ENCODE peak calls at places on chromosomes 16 and 17, in nine cellular contexts. One of them, this sample, is unnamed.

GRCh38 chr16:73949574-73950348 is 346.9 kb upstream of the PSMD7 start:
- DNase-seq in GM12878: no peak
- DNase-seq in K562: no peak
- DNase-seq in transverse colon: no peak
- DNase-seq in SK-N-SH: no peak
- DNase-seq in HCT116: no peak
- DNase-seq in breast epithelium: no peak
- DNase-seq in stomach: no peak
- DNase-seq in endothelial cell of umbilical vein: no peak
- DNase-seq in this sample: no peak

GRCh38 chr17:75665981-75666380 is 973 bp downstream of the RECQL5 start:
- DNase-seq in K562: no peak
- DNase-seq in stomach: no peak
- DNase-seq in SK-N-SH: no peak
- DNase-seq in GM12878: no peak
- DNase-seq in HCT116: no peak
- DNase-seq in transverse colon: no peak
- DNase-seq in endothelial cell of umbilical vein: no peak
- DNase-seq in breast epithelium: no peak
- DNase-seq in this sample: no peak

GRCh38 chr16:67872631-67873434 is at the start of gene EDC4:
- DNase-seq in SK-N-SH: peak
- DNase-seq in transverse colon: peak
- DNase-seq in GM12878: peak
- DNase-seq in stomach: peak
- DNase-seq in K562: peak
- DNase-seq in endothelial cell of umbilical vein: peak
- DNase-seq in HCT116: peak
- DNase-seq in breast epithelium: peak
- DNase-seq in this sample: peak

GRCh38 chr16:75921281-75921680 is 195.0 kb upstream of the CPHXL start:
- DNase-seq in endothelial cell of umbilical vein: no peak
- DNase-seq in SK-N-SH: no peak
- DNase-seq in stomach: no peak
- DNase-seq in transverse colon: no peak
- DNase-seq in GM12878: no peak
- DNase-seq in breast epithelium: no peak
- DNase-seq in HCT116: no peak
- DNase-seq in K562: no peak
- DNase-seq in this sample: no peak

GRCh38 chr17:53106886-53107285 is 715.8 kb upstream of the KIF2B start:
- DNase-seq in endothelial cell of umbilical vein: no peak
- DNase-seq in stomach: no peak
- DNase-seq in K562: no peak
- DNase-seq in HCT116: no peak
- DNase-seq in transverse colon: no peak
- DNase-seq in breast epithelium: no peak
- DNase-seq in GM12878: no peak
- DNase-seq in SK-N-SH: no peak
- DNase-seq in this sample: no peak

GRCh38 chr16:59848314-59848713 is 1114.2 kb upstream of the GOT2 start:
- DNase-seq in GM12878: no peak
- DNase-seq in SK-N-SH: no peak
- DNase-seq in K562: no peak
- DNase-seq in stomach: no peak
- DNase-seq in breast epithelium: no peak
- DNase-seq in endothelial cell of umbilical vein: no peak
- DNase-seq in transverse colon: no peak
- DNase-seq in HCT116: no peak
- DNase-seq in this sample: no peak

GRCh38 chr16:54489225-54489781 is 202.7 kb upstream of the IRX3 start:
- DNase-seq in SK-N-SH: no peak
- DNase-seq in stomach: peak
- DNase-seq in GM12878: no peak
- DNase-seq in endothelial cell of umbilical vein: no peak
- DNase-seq in K562: no peak
- DNase-seq in HCT116: no peak
- DNase-seq in breast epithelium: no peak
- DNase-seq in transverse colon: peak
- DNase-seq in this sample: no peak

GRCh38 chr16:67943619-67944503 is at the start of gene LCAT:
- DNase-seq in HCT116: no peak
- DNase-seq in GM12878: no peak
- DNase-seq in transverse colon: peak
- DNase-seq in stomach: peak
- DNase-seq in endothelial cell of umbilical vein: no peak
- DNase-seq in breast epithelium: no peak
- DNase-seq in K562: peak
- DNase-seq in SK-N-SH: no peak
- DNase-seq in this sample: no peak

DNA sequence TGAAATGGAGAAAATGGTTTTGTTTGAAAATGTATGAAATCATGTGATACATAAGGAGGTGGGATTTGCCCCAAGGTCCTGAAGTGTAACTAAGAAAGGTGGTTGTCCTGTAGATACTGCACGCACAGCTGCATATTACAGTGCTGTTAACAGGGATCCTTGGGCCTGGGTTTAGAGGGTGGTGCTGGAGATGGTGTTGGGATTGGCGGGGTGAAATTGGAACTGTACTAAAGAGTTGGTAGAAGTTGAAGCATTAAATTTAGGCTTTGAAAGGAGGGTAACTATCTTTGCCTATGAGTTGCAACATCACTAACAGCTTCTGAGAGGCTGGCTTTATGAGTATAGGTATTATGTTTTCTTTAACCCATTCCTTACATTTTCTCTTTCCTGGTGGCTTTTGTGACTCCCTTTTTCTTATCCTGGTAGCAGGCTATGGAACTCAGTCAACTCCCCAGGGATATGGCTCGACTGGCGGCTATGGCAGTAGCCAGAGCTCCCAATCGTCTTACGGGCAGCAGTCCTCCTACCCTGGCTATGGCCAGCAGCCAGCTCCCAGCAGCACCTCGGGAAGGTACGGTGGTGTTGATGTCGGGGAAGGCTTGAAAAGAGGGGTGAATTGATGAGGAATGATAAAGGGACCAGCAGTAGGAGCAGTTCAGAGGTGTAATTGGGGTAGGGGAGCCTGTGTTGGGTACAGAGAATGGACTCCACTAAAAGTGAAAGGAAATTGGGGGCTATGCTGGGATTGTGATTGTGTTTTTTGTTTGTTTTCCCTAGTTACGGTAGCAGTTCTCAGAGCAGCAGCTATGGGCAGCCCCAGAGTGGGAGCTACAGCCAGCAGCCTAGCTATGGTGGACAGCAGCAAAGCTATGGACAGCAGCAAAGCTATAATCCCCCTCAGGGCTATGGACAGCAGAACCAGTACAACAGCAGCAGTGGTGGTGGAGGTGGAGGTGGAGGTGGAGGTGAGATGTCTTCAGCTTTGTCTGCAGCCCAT is 3.8 kb downstream of the FUS start:
- DNase-seq in breast epithelium: no peak
- DNase-seq in stomach: no peak
- DNase-seq in HCT116: no peak
- DNase-seq in K562: no peak
- DNase-seq in transverse colon: no peak
- DNase-seq in GM12878: no peak
- DNase-seq in SK-N-SH: no peak
- DNase-seq in endothelial cell of umbilical vein: no peak
- DNase-seq in this sample: no peak
- TF ChIP-seq POLR2AphosphoS5 in breast epithelium: no peak
- TF ChIP-seq POLR2AphosphoS5 in stomach: no peak
- TF ChIP-seq POLR2AphosphoS5 in HCT116: no peak
- TF ChIP-seq POLR2AphosphoS5 in K562: no peak
- TF ChIP-seq POLR2AphosphoS5 in transverse colon: no peak
- TF ChIP-seq POLR2AphosphoS5 in GM12878: peak
- TF ChIP-seq POLR2AphosphoS5 in SK-N-SH: no peak
- TF ChIP-seq POLR2AphosphoS5 in endothelial cell of umbilical vein: no peak
- TF ChIP-seq POLR2AphosphoS5 in this sample: no peak

GRCh38 chr16:4136229-4136813 is 20.1 kb upstream of the ADCY9 start:
- DNase-seq in SK-N-SH: no peak
- DNase-seq in endothelial cell of umbilical vein: no peak
- DNase-seq in transverse colon: peak
- DNase-seq in stomach: peak
- DNase-seq in K562: no peak
- DNase-seq in breast epithelium: peak
- DNase-seq in HCT116: peak
- DNase-seq in GM12878: no peak
- DNase-seq in this sample: no peak
- TF ChIP-seq POLR2AphosphoS5 in SK-N-SH: no peak
- TF ChIP-seq POLR2AphosphoS5 in endothelial cell of umbilical vein: no peak
- TF ChIP-seq POLR2AphosphoS5 in transverse colon: no peak
- TF ChIP-seq POLR2AphosphoS5 in stomach: no peak
- TF ChIP-seq POLR2AphosphoS5 in K562: no peak
- TF ChIP-seq POLR2AphosphoS5 in breast epithelium: peak
- TF ChIP-seq POLR2AphosphoS5 in HCT116: peak
- TF ChIP-seq POLR2AphosphoS5 in GM12878: no peak
- TF ChIP-seq POLR2AphosphoS5 in this sample: no peak

GRCh38 chr16:89510526-89510925 is 2.3 kb downstream of the SPG7 start:
- DNase-seq in endothelial cell of umbilical vein: no peak
- DNase-seq in K562: no peak
- DNase-seq in GM12878: no peak
- DNase-seq in transverse colon: no peak
- DNase-seq in HCT116: no peak
- DNase-seq in stomach: no peak
- DNase-seq in SK-N-SH: no peak
- DNase-seq in breast epithelium: no peak
- DNase-seq in this sample: no peak
- TF ChIP-seq POLR2AphosphoS5 in endothelial cell of umbilical vein: no peak
- TF ChIP-seq POLR2AphosphoS5 in K562: no peak
- TF ChIP-seq POLR2AphosphoS5 in GM12878: no peak
- TF ChIP-seq POLR2AphosphoS5 in transverse colon: no peak
- TF ChIP-seq POLR2AphosphoS5 in HCT116: no peak
- TF ChIP-seq POLR2AphosphoS5 in stomach: no peak
- TF ChIP-seq POLR2AphosphoS5 in SK-N-SH: no peak
- TF ChIP-seq POLR2AphosphoS5 in breast epithelium: no peak
- TF ChIP-seq POLR2AphosphoS5 in this sample: no peak

GRCh38 chr16:2211923-2212347 is 1.3 kb upstream of the BRICD5 start:
- DNase-seq in GM12878: no peak
- DNase-seq in SK-N-SH: no peak
- DNase-seq in breast epithelium: no peak
- DNase-seq in transverse colon: no peak
- DNase-seq in HCT116: no peak
- DNase-seq in endothelial cell of umbilical vein: no peak
- DNase-seq in K562: no peak
- DNase-seq in stomach: no peak
- DNase-seq in this sample: no peak
- TF ChIP-seq POLR2AphosphoS5 in GM12878: no peak
- TF ChIP-seq POLR2AphosphoS5 in SK-N-SH: no peak
- TF ChIP-seq POLR2AphosphoS5 in breast epithelium: no peak
- TF ChIP-seq POLR2AphosphoS5 in transverse colon: no peak
- TF ChIP-seq POLR2AphosphoS5 in HCT116: no peak
- TF ChIP-seq POLR2AphosphoS5 in endothelial cell of umbilical vein: no peak
- TF ChIP-seq POLR2AphosphoS5 in K562: no peak
- TF ChIP-seq POLR2AphosphoS5 in stomach: no peak
- TF ChIP-seq POLR2AphosphoS5 in this sample: no peak

GRCh38 chr16:79677799-79678525 is 77.4 kb upstream of the MAF start:
- DNase-seq in stomach: no peak
- DNase-seq in endothelial cell of umbilical vein: no peak
- DNase-seq in K562: no peak
- DNase-seq in GM12878: no peak
- DNase-seq in transverse colon: no peak
- DNase-seq in SK-N-SH: no peak
- DNase-seq in HCT116: no peak
- DNase-seq in breast epithelium: no peak
- DNase-seq in this sample: no peak
- TF ChIP-seq POLR2AphosphoS5 in stomach: no peak
- TF ChIP-seq POLR2AphosphoS5 in endothelial cell of umbilical vein: no peak
- TF ChIP-seq POLR2AphosphoS5 in K562: no peak
- TF ChIP-seq POLR2AphosphoS5 in GM12878: no peak
- TF ChIP-seq POLR2AphosphoS5 in transverse colon: no peak
- TF ChIP-seq POLR2AphosphoS5 in SK-N-SH: no peak
- TF ChIP-seq POLR2AphosphoS5 in HCT116: no peak
- TF ChIP-seq POLR2AphosphoS5 in breast epithelium: no peak
- TF ChIP-seq POLR2AphosphoS5 in this sample: no peak

DNA sequence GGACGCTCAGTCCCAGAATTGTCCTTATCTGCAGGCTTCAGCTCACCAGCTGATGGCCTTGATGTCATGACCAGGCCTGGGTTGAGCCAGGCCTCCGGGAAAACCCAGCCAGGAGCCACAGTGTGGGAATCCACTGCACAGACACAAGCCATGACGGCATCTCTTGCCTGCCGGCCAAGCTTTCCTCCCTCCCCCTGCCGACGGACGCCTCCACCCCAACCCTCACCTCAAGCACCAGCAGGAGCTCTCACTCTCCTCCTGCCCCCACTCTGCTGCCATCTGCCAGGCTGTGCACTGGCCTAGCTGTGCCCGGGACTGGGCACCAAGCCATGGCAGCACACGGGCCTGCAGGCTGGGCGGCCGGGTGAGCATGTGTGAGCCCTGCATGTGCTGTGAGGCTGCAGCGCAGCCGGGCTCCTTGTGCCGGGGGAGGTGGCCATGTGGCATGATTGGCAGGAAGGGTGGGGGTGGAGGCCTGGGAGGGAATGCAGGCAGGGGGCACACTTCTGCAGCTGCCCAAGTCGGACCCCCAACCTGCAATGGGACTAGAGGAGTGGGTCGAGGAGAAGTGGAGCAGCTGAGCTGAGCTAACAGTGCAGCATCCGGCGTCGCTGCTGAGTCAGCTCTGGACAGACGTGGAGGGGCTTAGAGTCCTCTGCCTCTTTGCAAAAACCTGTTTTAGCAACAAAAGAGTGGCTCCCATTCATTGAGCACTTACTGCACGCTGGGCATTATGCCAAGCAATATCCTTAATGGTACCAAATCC is 268.5 kb downstream of the CBLN1 start:
- DNase-seq in K562: no peak
- DNase-seq in endothelial cell of umbilical vein: no peak
- DNase-seq in breast epithelium: no peak
- DNase-seq in transverse colon: peak
- DNase-seq in HCT116: no peak
- DNase-seq in stomach: no peak
- DNase-seq in SK-N-SH: peak
- DNase-seq in GM12878: no peak
- DNase-seq in this sample: no peak
- TF ChIP-seq POLR2AphosphoS5 in K562: no peak
- TF ChIP-seq POLR2AphosphoS5 in endothelial cell of umbilical vein: no peak
- TF ChIP-seq POLR2AphosphoS5 in breast epithelium: no peak
- TF ChIP-seq POLR2AphosphoS5 in transverse colon: no peak
- TF ChIP-seq POLR2AphosphoS5 in HCT116: no peak
- TF ChIP-seq POLR2AphosphoS5 in stomach: no peak
- TF ChIP-seq POLR2AphosphoS5 in SK-N-SH: no peak
- TF ChIP-seq POLR2AphosphoS5 in GM12878: no peak
- TF ChIP-seq POLR2AphosphoS5 in this sample: no peak

This sample was measured in GM12892.